ENCODE peak calls at places on chromosome 9, in six cellular contexts. O is mammary epithelial cell, T is HFF-Myc, K is epithelial cell of proximal tubule, S is pancreas, B is brain microvascular endothelial cell. H is an unnamed sample.

GRCh38 chr9:26326473-26327044 is 566.0 kb downstream of the CAAP1 start:
- DNase-seq in T (peak; percentile 44), S (no peak), O (peak; percentile 40), K (peak; percentile 35), B (peak; percentile 62), H (peak; percentile 37)

GRCh38 chr9:124389146-124389939 is 25.9 kb downstream of the PSMB7 start:
- DNase-seq in O (no peak), S (no peak), T (no peak), K (no peak), B (no peak), H (no peak)

GRCh38 chr9:34463098-34463900 is 4.7 kb downstream of the DNAI1 start:
- DNase-seq in K (no peak), S (no peak), B (peak; percentile 46), T (no peak), O (peak; percentile 90), H (no peak)

GRCh38 chr9:8890695-8891094 is 1091.1 kb upstream of the DMAC1 start:
- DNase-seq in K (no peak), T (no peak), O (no peak), S (no peak), B (no peak), H (no peak)

GRCh38 chr9:107155244-107155817 is 127.7 kb upstream of the RAD23B start:
- DNase-seq in K (no peak), O (no peak), S (no peak), T (no peak), B (no peak), H (no peak)

GRCh38 chr9:127796225-127796813 is 6.4 kb upstream of the FPGS start:
- DNase-seq in K (no peak), S (peak; percentile 81), O (no peak), B (no peak), T (no peak), H (no peak)

GRCh38 chr9:82606761-82607382 is 456.1 kb downstream of the RASEF start:
- DNase-seq in T (peak; percentile 55), K (peak; percentile 27), S (no peak), O (peak; percentile 35), B (peak; percentile 74), H (peak; percentile 37)

GRCh38 chr9:130073373-130073772 is 19.7 kb downstream of the GPR107 start:
- DNase-seq in T (no peak), O (no peak), B (peak; percentile 61), S (no peak), K (no peak), H (no peak)

GRCh38 chr9:26169684-26170083 is 491.4 kb upstream of the TUSC1 start:
- DNase-seq in T (no peak), K (no peak), O (peak; percentile 56), S (no peak), B (no peak), H (no peak)

GRCh38 chr9:136343884-136344269 is 16.5 kb downstream of the GPSM1 start:
- DNase-seq in T (no peak), O (no peak), K (no peak), B (no peak), S (no peak), H (no peak)

GRCh38 chr9:136346927-136347465 is 16.5 kb downstream of the DNLZ start:
- DNase-seq in T (no peak), S (no peak), K (no peak), B (no peak), O (no peak), H (no peak)

GRCh38 chr9:136346157-136346481 is 17.4 kb downstream of the DNLZ start:
- DNase-seq in S (no peak), O (no peak), B (no peak), K (no peak), T (no peak), H (no peak)

GRCh38 chr9:136344544-136345280 is 17.4 kb downstream of the GPSM1 start:
- DNase-seq in O (no peak), K (no peak), B (no peak), T (no peak), S (peak; percentile 39), H (no peak)

GRCh38 chr9:136345281-136346156 is 18.0 kb downstream of the DNLZ start:
- DNase-seq in O (peak; percentile 76), S (no peak), K (no peak), B (no peak), T (no peak), H (no peak)
- TF ChIP-seq CTCF in O (peak; percentile 43), S (no peak), K (peak; percentile 63), B (peak; percentile 69), T (peak; percentile 26), H (peak; percentile 59)

GRCh38 chr9:94159069-94159915 is 75.0 kb downstream of the PTPDC1 start:
- DNase-seq in S (no peak), K (no peak), B (no peak), O (no peak), T (no peak), H (no peak)

GRCh38 chr9:94157408-94157801 is 73.1 kb downstream of the PTPDC1 start:
- DNase-seq in S (no peak), B (no peak), K (no peak), T (no peak), O (no peak), H (no peak)

GRCh38 chr9:94153905-94154304 is 69.6 kb downstream of the PTPDC1 start:
- DNase-seq in T (no peak), S (no peak), K (no peak), B (no peak), O (no peak), H (no peak)

GRCh38 chr9:94160594-94161501 is 76.6 kb downstream of the PTPDC1 start:
- DNase-seq in S (no peak), O (no peak), B (peak; percentile 15), K (no peak), T (no peak), H (no peak)

GRCh38 chr9:94156549-94157407 is 72.5 kb downstream of the PTPDC1 start:
- DNase-seq in O (peak; percentile 69), T (no peak), B (peak; percentile 70), K (no peak), S (peak; percentile 66), H (peak; percentile 63)
- H3K4me3 ChIP-seq in O (no peak overlapping the region), T (no peak overlapping the region), B (no peak overlapping the region), K (no peak overlapping the region), S (no peak overlapping the region), H (no peak overlapping the region)

GRCh38 chr9:137665697-137666504 is 47.1 kb downstream of the EHMT1 start:
- DNase-seq in K (no peak), T (no peak), B (peak; percentile 32), O (no peak), S (no peak), H (no peak)
- TF ChIP-seq CTCF in K (no peak), T (peak; percentile 12), B (peak; percentile 41), O (no peak), S (no peak), H (peak; percentile 30)

GRCh38 chr9:113350937-113351336 is 1.6 kb downstream of the BSPRY start:
- DNase-seq in T (no peak), B (no peak), O (no peak), S (no peak), K (no peak), H (no peak)

GRCh38 chr9:113349434-113350337 is at the start of gene BSPRY:
- DNase-seq in K (no peak), B (no peak), O (no peak), T (no peak), S (peak; percentile 78), H (no peak)

GRCh38 chr9:113350338-113350672 is 964 bp downstream of the BSPRY start:
- DNase-seq in S (no peak), B (no peak), O (no peak), T (no peak), K (no peak), H (no peak)

GRCh38 chr9:113352411-113352810 is 3.1 kb downstream of the BSPRY start:
- DNase-seq in T (no peak), K (no peak), S (no peak), B (no peak), O (peak; percentile 37), H (no peak)

DNA sequence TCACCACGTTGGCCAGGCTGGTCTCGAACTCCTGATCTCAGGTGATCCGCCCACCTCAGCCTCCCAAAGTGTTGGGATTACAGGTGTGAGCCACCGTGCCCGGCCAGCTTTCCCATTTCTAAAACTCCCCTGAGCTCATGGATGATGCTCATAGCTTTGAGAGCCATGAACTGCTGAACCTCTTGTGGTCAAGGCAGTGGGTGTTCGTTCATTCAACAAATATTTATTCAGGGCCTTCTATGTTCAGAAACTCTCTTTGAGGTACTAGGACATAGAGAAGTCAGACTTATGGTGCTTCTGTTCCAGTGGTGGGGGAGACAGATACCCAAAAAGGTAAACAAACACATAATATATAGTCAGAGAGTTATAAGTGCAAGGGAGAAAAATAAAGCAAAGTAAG is 2.7 kb downstream of the BSPRY start:
- DNase-seq in B (no peak), K (no peak), T (no peak), S (no peak), O (no peak), H (no peak)
- H3K4me3 ChIP-seq in B (no peak overlapping the region), K (no peak overlapping the region), T (no peak overlapping the region), S (no peak overlapping the region), O (no peak overlapping the region), H (no peak overlapping the region)

DNA sequence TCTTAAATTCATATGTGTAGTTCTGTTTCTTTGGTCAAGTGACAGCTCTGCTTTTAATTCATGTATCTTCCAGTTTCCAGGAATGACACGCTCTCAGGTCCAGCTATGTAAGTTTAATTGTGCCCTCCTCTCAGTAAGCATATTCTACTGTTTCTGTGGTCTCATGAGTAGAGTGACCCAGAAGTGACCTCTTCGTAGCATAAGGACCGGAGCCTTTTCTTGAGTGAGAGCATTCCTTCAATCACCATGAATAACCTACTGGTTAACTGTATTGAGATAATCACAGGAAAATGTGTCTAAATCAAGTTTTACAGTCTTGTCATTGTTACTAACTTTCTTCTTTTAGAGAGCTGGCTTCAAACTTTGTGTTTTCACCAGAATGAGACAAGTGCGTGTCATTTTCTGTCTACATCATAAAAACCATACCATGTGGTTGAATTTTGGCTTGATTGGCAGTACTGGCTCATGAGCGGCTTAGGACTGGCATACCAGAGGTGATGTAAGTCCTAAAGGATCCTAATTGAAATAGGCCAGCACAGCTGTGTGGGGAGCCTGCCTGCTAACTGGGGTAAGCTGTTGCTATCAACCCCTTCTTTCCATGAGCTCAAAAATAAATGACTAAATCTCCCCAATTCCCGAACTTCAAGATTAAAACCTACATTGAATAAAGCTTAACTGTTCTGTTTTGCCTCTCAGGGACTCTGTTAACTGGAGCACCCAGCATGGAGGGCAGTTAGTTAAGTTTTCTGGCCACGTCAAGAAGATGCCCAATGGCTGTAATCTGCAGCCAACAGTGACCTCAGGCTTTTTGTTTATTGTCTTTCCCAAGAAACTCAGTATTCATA is 4.8 kb downstream of the ADAMTSL1 start:
- DNase-seq in K (no peak), O (no peak), B (peak; percentile 66), T (no peak), S (no peak), H (no peak)
- TF ChIP-seq CTCF in K (no peak), O (no peak), B (no peak), T (no peak), S (no peak), H (no peak)

GRCh38 chr9:134970719-134971118 is 53.0 kb upstream of the FCN1 start:
- DNase-seq in T (no peak), O (no peak), S (no peak), B (no peak), K (no peak), H (no peak)
- H3K4me3 ChIP-seq in T (no peak overlapping the region), O (no peak overlapping the region), S (no peak overlapping the region), B (no peak overlapping the region), K (no peak overlapping the region), H (no peak overlapping the region)

H was measured in retinal pigment epithelial cell.